ENCODE peak calls at places on chromosomes 1 and 21, in five cellular contexts. J, M, P, Y and N are unnamed samples.

GRCh38 chr1:201255470-201256362 is 27.6 kb upstream of the PKP1 start:
- DNase-seq in Y (no peak), P (no peak), M (no peak), J (no peak), N (no peak)

GRCh38 chr1:84996846-84997666 is at the start of gene MCOLN2:
- DNase-seq in J (peak), Y (peak), M (peak), P (peak), N (no peak)

GRCh38 chr1:215530401-215530984 is 36.6 kb upstream of the KCTD3 start:
- DNase-seq in Y (no peak), J (no peak), P (no peak), M (no peak), N (no peak)

GRCh38 chr1:162400790-162401189 is 11.1 kb downstream of the SH2D1B start:
- DNase-seq in Y (no peak), J (no peak), M (no peak), P (no peak), N (no peak)

GRCh38 chr21:35386491-35387079 is 337.5 kb upstream of the RUNX1 start:
- DNase-seq in P (no peak), Y (peak), J (no peak), M (no peak), N (no peak)

GRCh38 chr1:156060937-156061636 is at the start of gene RAB25:
- DNase-seq in J (no peak), M (no peak), Y (no peak), P (no peak), N (no peak)

GRCh38 chr1:2452583-2453315 is 23.3 kb upstream of the PLCH2 start:
- DNase-seq in Y (peak), J (no peak), M (no peak), P (no peak), N (no peak)

GRCh38 chr1:161849518-161849917 is 83.4 kb downstream of the ATF6 start:
- DNase-seq in J (no peak), P (no peak), M (no peak), Y (peak), N (no peak)

GRCh38 chr1:72777918-72778317 is 495.6 kb upstream of the NEGR1 start:
- DNase-seq in M (no peak), P (no peak), Y (no peak), J (no peak), N (no peak)

GRCh38 chr21:16956824-16957223 is 556.0 kb upstream of the CXADR start:
- DNase-seq in Y (no peak), P (no peak), J (no peak), M (no peak), N (no peak)

GRCh38 chr1:203034422-203035110 is 8.3 kb downstream of the PPFIA4 start:
- DNase-seq in J (no peak), P (no peak), M (no peak), Y (no peak), N (no peak)

GRCh38 chr1:83508485-83509151 is 490.3 kb downstream of the TTLL7 start:
- DNase-seq in J (no peak), P (no peak), M (no peak), Y (peak), N (no peak)

GRCh38 chr1:2530501-2531361 is 668 bp upstream of the HES5 start:
- DNase-seq in M (no peak), Y (no peak), P (no peak), J (peak), N (no peak)

GRCh38 chr1:27257155-27257554 is 22.7 kb downstream of the WDTC1 start:
- DNase-seq in M (no peak), P (no peak), Y (peak), J (no peak), N (no peak)

GRCh38 chr1:227470688-227471087 is 92.7 kb upstream of the ZNF678 start:
- DNase-seq in M (no peak), P (no peak), Y (no peak), J (no peak), N (no peak)

GRCh38 chr1:227469708-227470107 is 93.6 kb upstream of the ZNF678 start:
- DNase-seq in J (no peak), P (no peak), Y (no peak), M (no peak), N (no peak)

GRCh38 chr1:227465256-227465655 is 98.1 kb upstream of the ZNF678 start:
- DNase-seq in J (no peak), M (no peak), Y (no peak), P (no peak), N (no peak)

DNA sequence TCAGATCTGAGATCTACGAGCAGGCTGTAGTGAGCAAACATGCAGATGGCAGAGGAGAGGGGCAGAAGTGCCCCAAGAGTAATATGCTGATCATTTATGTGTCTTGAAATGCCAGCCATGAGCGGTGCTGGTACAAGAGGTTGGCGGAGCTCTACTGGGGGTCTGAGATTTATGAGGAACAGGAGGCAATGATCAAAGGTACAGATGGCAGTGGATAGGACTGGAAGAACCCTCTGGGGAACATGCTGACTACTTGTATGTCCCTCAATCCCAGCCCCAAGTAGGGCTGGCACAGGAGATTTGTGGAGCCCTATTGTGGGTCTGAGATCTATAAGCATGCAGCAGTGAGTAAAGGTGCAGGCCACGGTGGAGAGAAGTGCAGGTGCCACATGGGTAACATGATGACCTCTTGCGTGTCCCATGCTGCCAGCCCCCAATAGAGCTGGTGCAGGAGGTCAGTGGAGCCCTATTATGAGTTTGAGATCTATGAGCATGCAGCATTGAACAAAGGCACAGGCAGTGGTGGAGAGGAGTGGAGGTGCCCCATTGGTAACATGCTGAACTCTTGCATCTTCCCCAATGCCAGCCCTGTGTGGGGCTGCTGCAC is 97.2 kb upstream of the ZNF678 start:
- DNase-seq in P (no peak), M (no peak), J (no peak), Y (no peak), N (no peak)
- TF ChIP-seq SMC3 in P (no peak), M (no peak), J (no peak), Y (no peak), N (no peak)

GRCh38 chr1:174153085-174153824 is 6.1 kb upstream of the RABGAP1L start:
- DNase-seq in Y (peak), P (no peak), J (no peak), M (no peak), N (peak)
- TF ChIP-seq SMC3 in Y (no peak), P (no peak), J (no peak), M (no peak), N (no peak)

GRCh38 chr1:41901551-41901950 is 17.2 kb downstream of the HIVEP3 start:
- DNase-seq in M (no peak), J (no peak), Y (no peak), P (no peak), N (no peak)
- TF ChIP-seq SMC3 in M (no peak), J (no peak), Y (no peak), P (no peak), N (no peak)

GRCh38 chr1:199122085-199122484 is 483.2 kb downstream of the PTPRC start:
- DNase-seq in Y (no peak), M (no peak), J (no peak), P (no peak), N (no peak)

GRCh38 chr1:199123615-199124014 is 484.8 kb downstream of the PTPRC start:
- DNase-seq in Y (peak), P (no peak), J (no peak), M (no peak), N (no peak)

GRCh38 chr1:199122532-199123311 is 483.9 kb downstream of the PTPRC start:
- DNase-seq in Y (peak), J (no peak), P (no peak), M (no peak), N (no peak)

GRCh38 chr1:199121047-199121446 is 482.2 kb downstream of the PTPRC start:
- DNase-seq in Y (no peak), M (no peak), P (no peak), J (no peak), N (no peak)

DNA sequence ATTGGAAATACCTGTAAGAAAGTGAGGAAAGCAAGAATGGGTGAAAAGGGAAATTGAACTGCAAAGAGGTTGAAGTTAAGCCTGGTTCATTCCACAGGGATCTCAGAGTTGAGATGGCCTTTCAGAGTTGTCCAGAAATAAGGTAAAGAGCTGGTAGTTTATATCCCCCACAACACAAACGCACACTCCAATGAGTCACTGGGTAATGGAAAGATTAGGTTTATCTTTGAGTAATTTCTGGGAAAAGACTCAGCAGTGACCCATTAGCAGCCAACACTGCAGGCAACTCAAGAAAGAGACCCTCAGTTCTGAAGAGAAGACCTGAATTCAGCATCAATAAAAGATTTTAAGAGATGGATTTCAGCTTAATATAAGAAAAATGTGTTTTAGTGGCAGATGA is 485.5 kb downstream of the PTPRC start:
- DNase-seq in P (no peak), Y (peak), J (no peak), M (no peak), N (no peak)
- TF ChIP-seq SMC3 in P (no peak), Y (no peak), J (no peak), M (no peak), N (no peak)